ENCODE peak calls at places on chromosomes 3 and 15, in five cellular contexts. U, V, D, X and E are unnamed samples.

GRCh38 chr3:115402651-115403050 is 220.7 kb upstream of the GAP43 start:
- DNase-seq in D (no peak), V (no peak), U (no peak), X (no peak), E (no peak)

GRCh38 chr3:30308131-30308530 is 298.3 kb upstream of the TGFBR2 start:
- DNase-seq in D (no peak), X (no peak), U (no peak), V (no peak), E (no peak)

GRCh38 chr15:74891469-74891868 is 1.6 kb downstream of the MPI start:
- DNase-seq in X (no peak), U (no peak), V (no peak), D (no peak), E (no peak)

GRCh38 chr3:94314218-94314883 is 251.5 kb downstream of the NSUN3 start:
- DNase-seq in D (no peak), X (no peak), U (no peak), V (no peak), E (no peak)

GRCh38 chr3:3499012-3499411 is 300.2 kb upstream of the LRRN1 start:
- DNase-seq in U (no peak), D (no peak), X (no peak), V (no peak), E (no peak)

GRCh38 chr3:50389368-50389767 is 30.0 kb upstream of the TMEM115 start:
- DNase-seq in U (no peak), X (no peak), D (no peak), V (no peak), E (no peak)

GRCh38 chr3:33278106-33278672 is 947 bp downstream of the FBXL2 start:
- DNase-seq in X (no peak), U (no peak), D (no peak), V (peak), E (no peak)

GRCh38 chr3:36193448-36193847 is 186.9 kb upstream of the STAC start:
- DNase-seq in X (no peak), V (peak), U (peak), D (no peak), E (no peak)

GRCh38 chr3:23960649-23961048 is 15.6 kb downstream of the NR1D2 start:
- DNase-seq in X (no peak), U (no peak), V (no peak), D (no peak), E (no peak)

GRCh38 chr3:77190281-77190841 is 150.5 kb downstream of the ROBO2 start:
- DNase-seq in U (no peak), D (no peak), V (no peak), X (no peak), E (no peak)

GRCh38 chr15:91852741-91853500 is 587 bp upstream of the SLCO3A1 start:
- DNase-seq in D (peak), U (peak), V (peak), X (peak), E (peak)

GRCh38 chr15:63601727-63602185 is 4.6 kb downstream of the FBXL22 start:
- DNase-seq in X (no peak), D (no peak), V (no peak), U (no peak), E (no peak)

GRCh38 chr3:47418167-47419082 is 37.6 kb downstream of the PTPN23 start:
- DNase-seq in X (no peak), U (no peak), V (no peak), D (no peak), E (no peak)

GRCh38 chr15:67048281-67049279 is 16.8 kb upstream of the SMAD3 start:
- DNase-seq in X (peak), D (peak), V (peak), U (peak), E (no peak)

GRCh38 chr3:48268936-48269551 is 28.1 kb downstream of the ZNF589 start:
- DNase-seq in D (no peak), X (no peak), V (no peak), U (no peak), E (no peak)

GRCh38 chr3:189827108-189827507 is 195.9 kb downstream of the TP63 start:
- DNase-seq in U (no peak), X (no peak), D (no peak), V (no peak), E (no peak)

GRCh38 chr3:52481819-52482521 is 13.2 kb upstream of the STAB1 start:
- DNase-seq in U (no peak), X (no peak), D (no peak), V (no peak), E (no peak)

GRCh38 chr15:36601497-36601932 is 22.1 kb downstream of the CDIN1 start:
- DNase-seq in U (peak), D (no peak), X (peak), V (peak), E (no peak)

GRCh38 chr3:31755911-31756658 is 223.4 kb downstream of the STT3B start:
- DNase-seq in U (no peak), D (no peak), V (no peak), X (no peak), E (no peak)

GRCh38 chr3:105812194-105812586 is 56.6 kb downstream of the CBLB start:
- DNase-seq in U (no peak), X (no peak), D (no peak), V (no peak), E (no peak)

GRCh38 chr3:102156426-102156825 is 278.4 kb upstream of the ZPLD1 start:
- DNase-seq in U (no peak), X (no peak), D (no peak), V (peak), E (no peak)

GRCh38 chr15:33125883-33126535 is 68.5 kb downstream of the FMN1 start:
- DNase-seq in V (no peak), D (no peak), X (no peak), U (no peak), E (no peak)

GRCh38 chr15:63502137-63502801 is 2.1 kb upstream of the USP3 start:
- DNase-seq in X (no peak), D (no peak), U (no peak), V (no peak), E (no peak)

GRCh38 chr3:71026634-71027578 is 556.6 kb downstream of the FOXP1 start:
- DNase-seq in D (no peak), V (no peak), X (no peak), U (no peak), E (no peak)

GRCh38 chr3:33250712-33251111 is 26.5 kb upstream of the FBXL2 start:
- DNase-seq in D (no peak), X (no peak), V (peak), U (no peak), E (no peak)

GRCh38 chr15:68550498-68551295 is 28.1 kb upstream of the CORO2B start:
- DNase-seq in V (peak), D (peak), U (peak), X (peak), E (peak)

GRCh38 chr3:167814441-167814951 is 79.0 kb downstream of the SERPINI1 start:
- DNase-seq in D (no peak), V (peak), X (no peak), U (peak), E (peak)

DNA sequence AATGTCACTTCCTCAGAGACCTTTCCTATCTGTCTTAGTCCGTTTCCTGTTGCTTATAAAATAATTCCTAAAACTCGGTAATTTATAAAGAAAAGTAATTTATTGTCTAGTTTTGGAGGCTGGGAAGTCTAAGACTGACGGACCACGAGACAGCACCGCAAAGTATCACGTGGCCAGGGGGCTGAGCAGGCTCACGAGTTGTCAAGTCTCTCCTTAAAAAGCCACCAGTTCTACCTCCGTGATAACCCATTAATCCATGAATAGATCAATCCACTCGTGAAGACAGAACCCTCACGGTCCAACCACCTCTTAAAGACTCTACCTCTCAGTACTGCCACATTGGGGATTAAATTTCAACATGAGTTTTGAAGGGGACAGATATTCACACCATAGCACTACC is 826 bp downstream of the LINS1 start:
- DNase-seq in D (no peak), X (no peak), V (no peak), U (no peak), E (no peak)
- H3K27ac ChIP-seq in D (no peak), X (peak), V (no peak), U (peak), E (peak)

GRCh38 chr15:45378913-45379262 is 544 bp upstream of the GATM start:
- DNase-seq in D (no peak), V (no peak), X (no peak), U (peak), E (no peak)

GRCh38 chr15:45376967-45377629 is 1.2 kb downstream of the GATM start:
- DNase-seq in V (no peak), D (no peak), U (no peak), X (no peak), E (no peak)

GRCh38 chr15:45377630-45378148 is 655 bp downstream of the GATM start:
- DNase-seq in V (no peak), X (peak), U (peak), D (no peak), E (peak)

GRCh38 chr15:45376300-45376928 is 1.9 kb downstream of the GATM start:
- DNase-seq in U (no peak), X (no peak), D (no peak), V (no peak), E (no peak)

DNA sequence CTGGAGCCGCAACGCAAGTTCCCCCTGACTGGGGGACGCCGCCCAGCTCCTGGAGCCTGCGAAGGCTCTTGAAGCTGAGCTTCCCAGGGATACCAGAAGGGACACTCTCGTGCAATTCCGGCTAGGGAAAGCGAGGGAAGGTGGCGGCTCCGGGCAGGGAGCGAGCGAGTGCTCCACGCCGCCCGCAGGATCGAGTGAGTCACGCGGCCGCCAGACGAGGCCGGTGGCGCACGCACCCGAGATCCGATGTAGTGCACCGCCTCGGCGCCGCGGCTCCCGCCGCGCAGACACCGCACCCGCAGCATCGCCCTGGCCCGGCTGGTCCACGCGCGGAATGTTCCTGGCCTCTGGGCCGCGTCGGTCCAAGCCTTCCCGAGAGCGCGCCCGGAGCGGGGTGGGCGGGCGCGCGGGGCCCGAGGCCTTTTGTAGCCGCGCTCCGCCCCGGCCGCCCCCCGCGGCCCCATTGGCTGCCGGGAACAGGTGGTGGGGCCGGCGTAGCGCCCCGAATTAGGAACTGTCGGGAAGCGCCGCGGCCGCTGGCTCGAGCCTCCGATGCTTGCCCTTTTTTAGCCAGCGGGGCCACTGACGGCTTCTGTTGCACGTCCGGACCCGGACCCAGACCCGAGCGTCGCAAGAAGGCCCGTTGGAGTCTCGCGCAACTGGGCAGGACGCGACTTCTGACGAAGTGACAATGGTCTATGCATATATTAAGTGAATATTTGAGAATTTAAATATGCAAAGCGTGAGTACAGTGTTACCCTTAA is at the start of gene GATM:
- DNase-seq in U (peak), V (peak), D (peak), X (peak), E (peak)
- TF ChIP-seq CTCF in U (peak), V (peak), D (peak), X (peak), E (no peak)

DNA sequence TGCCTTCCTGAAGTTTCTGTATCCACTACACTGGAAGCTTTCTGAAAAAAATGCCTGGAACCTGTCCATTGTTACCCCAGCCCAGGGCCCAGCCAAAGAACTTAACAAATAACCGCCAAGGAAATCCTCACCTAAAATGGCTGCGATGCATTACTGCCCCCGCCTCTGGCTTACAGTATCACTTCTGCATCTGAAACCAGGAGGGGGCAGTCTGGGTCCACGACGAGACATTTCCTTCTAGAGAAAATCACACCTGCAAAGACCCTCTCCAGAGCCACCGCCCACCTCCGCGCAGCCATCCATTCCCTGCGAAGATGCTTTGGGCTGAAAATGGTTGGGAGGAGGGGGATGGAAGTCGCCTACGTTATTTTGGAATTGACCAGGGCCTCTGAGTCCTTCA is 22.4 kb upstream of the CELF6 start:
- DNase-seq in X (no peak), U (no peak), D (no peak), V (peak), E (no peak)
- H3K4me3 ChIP-seq in X (no peak), U (no peak), D (no peak), V (no peak), E (no peak)

GRCh38 chr15:90411176-90411575 is 23.1 kb downstream of the IQGAP1 start:
- DNase-seq in X (no peak), D (no peak), U (no peak), V (no peak), E (no peak)

GRCh38 chr15:90412356-90413194 is 24.5 kb downstream of the IQGAP1 start:
- DNase-seq in U (peak), V (peak), X (no peak), D (peak), E (no peak)

GRCh38 chr15:90405208-90405607 is 17.2 kb downstream of the IQGAP1 start:
- DNase-seq in U (no peak), X (no peak), V (no peak), D (no peak), E (no peak)

GRCh38 chr15:90408657-90409056 is 20.6 kb downstream of the IQGAP1 start:
- DNase-seq in U (no peak), X (no peak), D (no peak), V (no peak), E (no peak)

GRCh38 chr15:90407871-90408317 is 19.9 kb downstream of the IQGAP1 start:
- DNase-seq in V (peak), X (no peak), U (no peak), D (no peak), E (no peak)
- H3K27ac ChIP-seq in V (peak), X (peak), U (no peak), D (peak), E (peak)

GRCh38 chr3:133457025-133457424 is 57.2 kb downstream of the BFSP2 start:
- DNase-seq in U (no peak), V (no peak), D (no peak), X (no peak), E (no peak)

GRCh38 chr3:133455960-133456359 is 56.1 kb downstream of the BFSP2 start:
- DNase-seq in V (no peak), U (no peak), X (no peak), D (no peak), E (no peak)

GRCh38 chr3:133459400-133459799 is 59.5 kb downstream of the BFSP2 start:
- DNase-seq in D (no peak), V (no peak), U (peak), X (no peak), E (no peak)

GRCh38 chr3:133455281-133455680 is 55.4 kb downstream of the BFSP2 start:
- DNase-seq in V (no peak), D (no peak), U (no peak), X (no peak), E (no peak)

DNA sequence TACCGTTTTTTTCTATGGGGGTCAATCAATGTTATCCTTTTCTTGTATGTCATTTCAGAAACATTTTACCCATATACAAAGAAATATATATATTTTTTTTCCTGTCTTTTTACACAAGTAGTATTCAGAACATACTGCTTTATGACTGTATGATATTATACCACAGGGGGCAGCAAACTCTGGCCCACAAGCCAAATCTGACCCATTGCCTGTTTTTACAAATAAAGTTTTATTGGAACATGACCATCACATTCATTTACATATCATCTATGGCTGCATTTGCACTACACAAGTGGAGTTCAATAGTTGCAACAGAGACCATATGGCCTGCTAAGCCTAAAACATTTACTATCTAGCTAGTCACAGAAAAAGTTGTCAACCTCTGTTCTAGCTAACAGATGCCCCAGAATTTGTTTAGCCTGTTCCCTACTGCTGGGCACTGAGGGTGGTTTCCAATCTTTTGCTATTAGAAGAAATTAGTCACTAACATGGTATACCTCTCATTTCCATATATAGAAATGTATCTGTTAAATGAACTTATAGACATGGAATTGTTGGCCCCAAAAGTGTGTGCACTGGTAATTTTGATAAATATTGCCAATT is 57.7 kb downstream of the BFSP2 start:
- DNase-seq in D (no peak), U (no peak), V (no peak), X (no peak), E (no peak)
- TF ChIP-seq CTCF in D (no peak), U (no peak), V (peak), X (no peak), E (no peak)

GRCh38 chr15:40340740-40341400 is at the start of gene CCDC9B:
- DNase-seq in D (peak), V (peak), U (peak), X (peak), E (peak)
- H3K4me3 ChIP-seq in D (peak), V (peak), U (peak), X (peak), E (peak)

DNA sequence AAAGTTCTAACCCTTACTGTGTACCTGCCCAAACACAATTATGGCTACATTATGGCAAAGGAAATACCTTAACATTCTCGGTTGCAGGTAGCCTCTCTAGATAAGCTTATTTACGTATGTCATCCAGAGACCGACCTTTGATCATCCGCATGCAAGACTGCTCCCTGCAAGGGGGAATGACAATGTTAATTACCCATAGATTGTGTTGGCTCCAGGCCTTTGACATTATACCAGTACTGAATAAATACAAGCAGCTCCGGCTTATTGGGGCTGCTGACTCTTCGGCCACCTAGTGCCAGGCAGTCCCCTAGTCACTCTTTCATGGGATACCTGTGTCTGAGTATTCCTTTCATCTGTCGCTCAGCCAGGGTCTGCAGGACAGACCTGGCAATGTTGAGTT is 223.5 kb downstream of the DTWD1 start:
- DNase-seq in U (no peak), V (no peak), D (no peak), X (no peak), E (no peak)
- H3K27ac ChIP-seq in U (no peak), V (no peak), D (no peak), X (no peak), E (no peak)

GRCh38 chr3:107994181-107994580 is 96.7 kb downstream of the CD47 start:
- DNase-seq in D (no peak), U (no peak), V (no peak), X (no peak), E (no peak)

GRCh38 chr3:108001457-108001856 is 89.4 kb downstream of the CD47 start:
- DNase-seq in V (no peak), D (peak), U (no peak), X (no peak), E (no peak)

GRCh38 chr3:107994954-107995715 is 95.7 kb downstream of the CD47 start:
- DNase-seq in U (no peak), X (no peak), V (no peak), D (no peak), E (no peak)

GRCh38 chr3:107997666-107998065 is 93.2 kb downstream of the CD47 start:
- DNase-seq in X (no peak), V (no peak), D (no peak), U (no peak), E (no peak)

GRCh38 chr3:107999215-107999775 is 91.5 kb downstream of the CD47 start:
- DNase-seq in D (peak), X (no peak), U (no peak), V (no peak), E (no peak)
- TF ChIP-seq CTCF in D (no peak), X (no peak), U (no peak), V (no peak), E (no peak)